ENCODE peak calls at places on chromosome 9, in ten cellular contexts. B, X, U, N, E, S, T, Y, F and P are unnamed samples.

GRCh38 chr9:96612105-96612965 is 7.3 kb downstream of the CDC14B start:
- DNase-seq in B (peak; percentile 45), Y (peak; percentile 89), U (peak; percentile 87), F (no peak), E (peak; percentile 95), S (peak; percentile 52), N (peak; percentile 70), T (no peak), X (no peak), P (peak; percentile 55)

GRCh38 chr9:91425270-91425669 is 1.6 kb upstream of the NFIL3 start:
- DNase-seq in E (no peak), F (no peak), U (no peak), S (no peak), Y (no peak), B (no peak), T (no peak), N (no peak), X (no peak), P (no peak)

GRCh38 chr9:114238919-114239879 is 83.7 kb upstream of the ORM1 start:
- DNase-seq in F (peak; percentile 42), X (peak; percentile 84), B (no peak), E (peak; percentile 39), N (no peak), T (no peak), S (peak; percentile 17), Y (peak; percentile 54), U (peak; percentile 29), P (no peak)

GRCh38 chr9:125774106-125774505 is 26.9 kb downstream of the PBX3 start:
- DNase-seq in U (no peak), E (no peak), Y (no peak), N (no peak), T (no peak), B (no peak), X (no peak), S (no peak), F (no peak), P (no peak)

GRCh38 chr9:134176599-134176968 is 12.2 kb upstream of the RNU6ATAC start:
- DNase-seq in B (no peak), U (no peak), X (no peak), Y (no peak), F (no peak), S (no peak), N (no peak), E (no peak), T (no peak), P (no peak)

GRCh38 chr9:86487222-86487841 is 133.1 kb upstream of the TUT7 start:
- DNase-seq in E (peak; percentile 86), U (no peak), B (peak; percentile 15), X (no peak), F (peak; percentile 51), N (no peak), Y (peak; percentile 33), S (peak; percentile 7), T (no peak), P (peak; percentile 21)

GRCh38 chr9:135555203-135555602 is 6.4 kb upstream of the PAEP start:
- DNase-seq in N (no peak), U (no peak), T (peak; percentile 33), Y (no peak), F (no peak), B (no peak), X (no peak), E (no peak), S (no peak), P (no peak)

GRCh38 chr9:91162311-91162710 is 199.4 kb downstream of the AUH start:
- DNase-seq in X (no peak), B (no peak), N (no peak), U (no peak), S (no peak), E (no peak), F (no peak), T (no peak), Y (peak; percentile 71), P (no peak)

GRCh38 chr9:127057970-127058644 is 64.3 kb downstream of the ANGPTL2 start:
- DNase-seq in U (peak; percentile 65), S (no peak), X (no peak), T (no peak), E (peak; percentile 45), B (no peak), F (no peak), Y (no peak), N (no peak), P (no peak)

GRCh38 chr9:86034863-86035734 is 64.3 kb downstream of the GOLM1 start:
- DNase-seq in N (peak; percentile 27), T (no peak), S (peak; percentile 29), E (no peak), B (peak; percentile 23), F (peak; percentile 48), X (no peak), Y (peak; percentile 48), U (peak; percentile 51), P (peak; percentile 18)